ENCODE peak calls at places on chromosomes 5 and 9, in ten cellular contexts. One of them, this sample, is unnamed.

GRCh38 chr5:168875839-168876238 is 296.7 kb upstream of the PANK3 start:
- DNase-seq in heart left ventricle: no peak
- DNase-seq in A549: no peak
- DNase-seq in H54: no peak
- DNase-seq in lower leg skin: no peak
- DNase-seq in stomach: no peak
- DNase-seq in right lobe of liver: no peak
- DNase-seq in breast epithelium: no peak
- DNase-seq in GM12892: no peak
- DNase-seq in transverse colon: no peak
- DNase-seq in this sample: peak

GRCh38 chr9:136287960-136288753 is 15.7 kb downstream of the CCDC187 start:
- DNase-seq in transverse colon: no peak
- DNase-seq in GM12892: no peak
- DNase-seq in right lobe of liver: peak
- DNase-seq in A549: no peak
- DNase-seq in heart left ventricle: no peak
- DNase-seq in lower leg skin: no peak
- DNase-seq in H54: no peak
- DNase-seq in breast epithelium: no peak
- DNase-seq in stomach: no peak
- DNase-seq in this sample: no peak

GRCh38 chr5:34978681-34979080 is 49.3 kb downstream of the DNAJC21 start:
- DNase-seq in heart left ventricle: no peak
- DNase-seq in stomach: no peak
- DNase-seq in right lobe of liver: no peak
- DNase-seq in GM12892: no peak
- DNase-seq in breast epithelium: no peak
- DNase-seq in H54: no peak
- DNase-seq in A549: no peak
- DNase-seq in transverse colon: no peak
- DNase-seq in lower leg skin: no peak
- DNase-seq in this sample: no peak

GRCh38 chr9:121122450-121123032 is 47.8 kb downstream of the CNTRL start:
- DNase-seq in right lobe of liver: no peak
- DNase-seq in breast epithelium: no peak
- DNase-seq in H54: no peak
- DNase-seq in heart left ventricle: no peak
- DNase-seq in GM12892: no peak
- DNase-seq in transverse colon: no peak
- DNase-seq in lower leg skin: no peak
- DNase-seq in A549: no peak
- DNase-seq in stomach: no peak
- DNase-seq in this sample: no peak

GRCh38 chr9:91536211-91536691 is 112.6 kb upstream of the NFIL3 start:
- DNase-seq in right lobe of liver: no peak
- DNase-seq in GM12892: no peak
- DNase-seq in A549: peak
- DNase-seq in H54: peak
- DNase-seq in stomach: no peak
- DNase-seq in transverse colon: peak
- DNase-seq in heart left ventricle: no peak
- DNase-seq in breast epithelium: no peak
- DNase-seq in lower leg skin: no peak
- DNase-seq in this sample: peak

GRCh38 chr9:127809562-127810377 is 7.1 kb downstream of the FPGS start:
- DNase-seq in lower leg skin: no peak
- DNase-seq in GM12892: no peak
- DNase-seq in H54: no peak
- DNase-seq in stomach: peak
- DNase-seq in heart left ventricle: no peak
- DNase-seq in right lobe of liver: peak
- DNase-seq in breast epithelium: no peak
- DNase-seq in transverse colon: peak
- DNase-seq in A549: peak
- DNase-seq in this sample: peak

GRCh38 chr5:170132642-170133448 is 27.1 kb downstream of the FOXI1 start:
- DNase-seq in H54: peak
- DNase-seq in GM12892: no peak
- DNase-seq in transverse colon: no peak
- DNase-seq in breast epithelium: no peak
- DNase-seq in heart left ventricle: no peak
- DNase-seq in stomach: no peak
- DNase-seq in lower leg skin: peak
- DNase-seq in A549: peak
- DNase-seq in right lobe of liver: no peak
- DNase-seq in this sample: no peak

GRCh38 chr5:37494756-37495155 is 115.6 kb downstream of the WDR70 start:
- DNase-seq in heart left ventricle: no peak
- DNase-seq in A549: peak
- DNase-seq in stomach: peak
- DNase-seq in transverse colon: peak
- DNase-seq in right lobe of liver: no peak
- DNase-seq in lower leg skin: no peak
- DNase-seq in GM12892: no peak
- DNase-seq in H54: no peak
- DNase-seq in breast epithelium: no peak
- DNase-seq in this sample: no peak

GRCh38 chr9:79254900-79255651 is 316.7 kb upstream of the TLE4 start:
- DNase-seq in breast epithelium: no peak
- DNase-seq in heart left ventricle: no peak
- DNase-seq in right lobe of liver: no peak
- DNase-seq in GM12892: no peak
- DNase-seq in lower leg skin: no peak
- DNase-seq in H54: no peak
- DNase-seq in transverse colon: no peak
- DNase-seq in A549: peak
- DNase-seq in stomach: no peak
- DNase-seq in this sample: peak

DNA sequence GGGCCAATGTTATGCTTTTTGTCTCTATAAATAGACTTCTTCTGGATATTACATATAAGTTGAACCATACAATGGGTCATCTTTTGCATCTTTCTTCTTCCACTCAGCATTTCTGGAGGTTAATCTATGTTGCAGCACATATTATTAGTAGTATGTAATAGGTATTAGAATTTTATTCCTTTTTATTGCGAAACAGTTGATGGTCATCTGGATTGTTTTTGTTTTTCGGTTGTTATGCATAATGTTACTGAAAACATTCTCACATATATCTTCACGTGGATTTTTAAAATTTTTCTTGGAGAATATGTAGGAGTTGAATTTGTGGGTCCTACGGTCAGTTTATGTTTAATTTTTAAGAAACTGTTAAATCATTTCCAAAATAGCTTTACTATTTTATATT is 466.8 kb downstream of the SLCO4C1 start:
- DNase-seq in right lobe of liver: no peak
- DNase-seq in H54: no peak
- DNase-seq in GM12892: no peak
- DNase-seq in stomach: no peak
- DNase-seq in transverse colon: no peak
- DNase-seq in breast epithelium: no peak
- DNase-seq in lower leg skin: no peak
- DNase-seq in heart left ventricle: no peak
- DNase-seq in A549: no peak
- DNase-seq in this sample: no peak
- TF ChIP-seq POLR2A in right lobe of liver: no peak
- TF ChIP-seq POLR2A in H54: no peak
- TF ChIP-seq POLR2A in GM12892: no peak
- TF ChIP-seq POLR2A in stomach: no peak
- TF ChIP-seq POLR2A in transverse colon: no peak
- TF ChIP-seq POLR2A in breast epithelium: no peak
- TF ChIP-seq POLR2A in lower leg skin: no peak
- TF ChIP-seq POLR2A in heart left ventricle: no peak
- TF ChIP-seq POLR2A in A549: no peak
- TF ChIP-seq POLR2A in this sample: no peak

GRCh38 chr9:92764988-92765936 is 629 bp upstream of the BICD2 start:
- DNase-seq in A549: peak
- DNase-seq in heart left ventricle: peak
- DNase-seq in H54: peak
- DNase-seq in GM12892: peak
- DNase-seq in lower leg skin: peak
- DNase-seq in right lobe of liver: peak
- DNase-seq in transverse colon: peak
- DNase-seq in stomach: peak
- DNase-seq in breast epithelium: peak
- DNase-seq in this sample: peak
- TF ChIP-seq POLR2A in A549: peak
- TF ChIP-seq POLR2A in heart left ventricle: peak
- TF ChIP-seq POLR2A in H54: peak
- TF ChIP-seq POLR2A in GM12892: peak
- TF ChIP-seq POLR2A in lower leg skin: peak
- TF ChIP-seq POLR2A in right lobe of liver: peak
- TF ChIP-seq POLR2A in transverse colon: peak
- TF ChIP-seq POLR2A in stomach: peak
- TF ChIP-seq POLR2A in breast epithelium: peak
- TF ChIP-seq POLR2A in this sample: peak

GRCh38 chr5:471750-472058 is 28.7 kb downstream of the EXOC3 start:
- DNase-seq in GM12892: no peak
- DNase-seq in H54: no peak
- DNase-seq in transverse colon: peak
- DNase-seq in lower leg skin: no peak
- DNase-seq in right lobe of liver: no peak
- DNase-seq in stomach: no peak
- DNase-seq in heart left ventricle: no peak
- DNase-seq in breast epithelium: no peak
- DNase-seq in A549: no peak
- DNase-seq in this sample: no peak

GRCh38 chr5:470961-471749 is 28.2 kb downstream of the EXOC3 start:
- DNase-seq in lower leg skin: peak
- DNase-seq in transverse colon: no peak
- DNase-seq in A549: no peak
- DNase-seq in H54: no peak
- DNase-seq in heart left ventricle: peak
- DNase-seq in right lobe of liver: peak
- DNase-seq in stomach: no peak
- DNase-seq in GM12892: no peak
- DNase-seq in breast epithelium: no peak
- DNase-seq in this sample: no peak

GRCh38 chr5:472076-472655 is 29.2 kb downstream of the EXOC3 start:
- DNase-seq in H54: no peak
- DNase-seq in breast epithelium: no peak
- DNase-seq in lower leg skin: peak
- DNase-seq in stomach: peak
- DNase-seq in right lobe of liver: peak
- DNase-seq in heart left ventricle: peak
- DNase-seq in GM12892: no peak
- DNase-seq in transverse colon: peak
- DNase-seq in A549: no peak
- DNase-seq in this sample: peak

GRCh38 chr5:473344-474192 is 30.6 kb downstream of the EXOC3 start:
- DNase-seq in transverse colon: peak
- DNase-seq in stomach: peak
- DNase-seq in GM12892: peak
- DNase-seq in right lobe of liver: peak
- DNase-seq in heart left ventricle: no peak
- DNase-seq in H54: peak
- DNase-seq in A549: peak
- DNase-seq in breast epithelium: no peak
- DNase-seq in lower leg skin: peak
- DNase-seq in this sample: peak

DNA sequence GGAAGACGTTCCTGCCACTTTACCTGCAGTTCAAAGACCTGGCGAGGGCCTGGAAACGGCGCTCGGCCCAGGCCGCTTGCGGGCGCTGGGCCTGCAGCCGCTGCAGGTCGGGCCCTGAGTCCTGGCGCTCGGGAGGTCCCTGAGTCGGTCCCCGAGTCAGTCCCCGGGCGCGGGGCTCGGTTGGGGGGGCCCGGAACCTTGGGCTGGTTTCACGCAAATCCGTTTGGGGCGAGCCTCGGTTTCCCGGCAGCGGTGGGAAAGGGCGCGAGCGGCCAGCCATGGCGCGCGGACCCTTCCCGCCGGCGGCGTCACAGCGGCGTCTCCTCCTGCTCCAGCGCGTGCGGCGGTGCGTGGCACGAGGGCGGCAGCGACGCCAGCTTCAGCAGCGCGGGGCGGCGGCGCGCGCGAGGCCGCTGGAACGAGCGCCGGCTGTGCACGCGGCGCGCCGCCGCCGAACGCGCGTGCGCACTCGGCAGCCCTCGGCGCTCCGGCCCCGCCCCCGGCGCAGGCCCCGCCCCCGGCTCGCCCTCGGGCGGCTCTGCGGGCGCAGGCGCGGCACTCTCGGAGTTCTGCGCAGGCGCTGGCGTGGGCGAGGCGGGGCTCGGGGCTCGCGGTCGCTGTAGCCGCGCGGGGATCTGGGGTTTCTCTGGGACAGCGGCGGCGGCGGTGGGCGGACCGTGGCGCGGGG is 29.8 kb downstream of the EXOC3 start:
- DNase-seq in stomach: peak
- DNase-seq in breast epithelium: peak
- DNase-seq in A549: peak
- DNase-seq in lower leg skin: peak
- DNase-seq in heart left ventricle: peak
- DNase-seq in H54: peak
- DNase-seq in right lobe of liver: peak
- DNase-seq in GM12892: peak
- DNase-seq in transverse colon: peak
- DNase-seq in this sample: peak
- TF ChIP-seq POLR2A in stomach: no peak
- TF ChIP-seq POLR2A in breast epithelium: no peak
- TF ChIP-seq POLR2A in A549: peak
- TF ChIP-seq POLR2A in lower leg skin: no peak
- TF ChIP-seq POLR2A in heart left ventricle: no peak
- TF ChIP-seq POLR2A in H54: peak
- TF ChIP-seq POLR2A in right lobe of liver: peak
- TF ChIP-seq POLR2A in GM12892: peak
- TF ChIP-seq POLR2A in transverse colon: peak
- TF ChIP-seq POLR2A in this sample: peak

DNA sequence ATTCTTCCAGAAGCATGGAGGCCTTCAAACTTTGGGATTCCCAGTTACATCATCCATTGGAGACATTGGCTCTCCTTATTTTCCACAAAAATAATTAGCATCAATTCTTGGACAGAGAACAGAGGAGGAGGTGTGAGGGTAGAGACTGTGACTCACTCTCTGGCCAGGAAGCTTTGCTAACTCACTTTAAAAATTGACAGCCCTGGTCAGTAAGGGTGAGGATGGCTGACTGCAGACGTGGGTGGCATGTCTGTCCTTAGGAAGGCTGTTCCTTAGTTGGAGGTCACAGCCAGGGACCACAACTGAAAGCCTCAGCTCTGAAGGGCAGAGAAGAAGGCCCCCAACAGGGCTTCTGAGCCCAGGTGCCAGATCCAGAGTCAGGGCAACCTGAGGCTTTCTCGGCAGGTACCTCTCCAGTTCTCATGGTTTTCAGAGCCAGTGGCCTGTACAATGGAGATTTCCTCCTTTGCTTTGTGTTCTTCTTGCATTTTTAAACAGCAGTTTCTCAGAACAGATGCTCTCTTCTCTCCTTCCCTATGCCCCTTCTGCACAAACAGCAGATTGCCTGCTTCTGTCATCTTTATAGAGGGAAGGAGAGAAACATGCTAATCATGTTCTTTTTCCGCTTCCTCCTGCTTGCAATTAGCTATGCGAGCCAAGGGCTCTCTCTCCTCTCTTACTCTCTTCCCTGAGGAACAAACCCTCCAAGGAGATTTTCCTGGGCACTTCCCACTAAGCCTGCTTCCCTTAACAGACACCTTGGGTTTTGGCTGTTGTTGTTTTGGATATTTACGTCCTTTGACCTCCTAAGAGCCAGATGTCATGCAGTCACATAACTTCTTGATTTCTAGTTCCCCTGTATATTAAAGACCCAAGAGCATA is 92.5 kb upstream of the ZNF366 start:
- DNase-seq in breast epithelium: no peak
- DNase-seq in transverse colon: no peak
- DNase-seq in H54: no peak
- DNase-seq in A549: peak
- DNase-seq in lower leg skin: no peak
- DNase-seq in right lobe of liver: no peak
- DNase-seq in heart left ventricle: no peak
- DNase-seq in GM12892: no peak
- DNase-seq in stomach: no peak
- DNase-seq in this sample: no peak
- TF ChIP-seq POLR2A in breast epithelium: no peak
- TF ChIP-seq POLR2A in transverse colon: no peak
- TF ChIP-seq POLR2A in H54: no peak
- TF ChIP-seq POLR2A in A549: no peak
- TF ChIP-seq POLR2A in lower leg skin: no peak
- TF ChIP-seq POLR2A in right lobe of liver: no peak
- TF ChIP-seq POLR2A in heart left ventricle: no peak
- TF ChIP-seq POLR2A in GM12892: no peak
- TF ChIP-seq POLR2A in stomach: no peak
- TF ChIP-seq POLR2A in this sample: no peak